ENCODE peak calls at places on chromosomes 13 and 19, in seven cellular contexts. Y, R, I, F, K, Q and V are unnamed samples.

GRCh38 chr13:24502567-24503375 is 9.8 kb downstream of the PARP4 start:
- DNase-seq in Y (peak; percentile 53), R (no peak), I (no peak), F (no peak), K (peak; percentile 30), Q (peak; percentile 83), V (peak; percentile 36)

GRCh38 chr19:30473334-30473867 is 101.2 kb downstream of the ZNF536 start:
- DNase-seq in Y (no peak), R (no peak), I (no peak), F (no peak), K (no peak), Q (no peak), V (no peak)

GRCh38 chr13:51806571-51806970 is 2.6 kb upstream of the DHRS12 start:
- DNase-seq in Y (no peak), R (no peak), I (no peak), F (peak; percentile 50), K (no peak), Q (peak; percentile 57), V (no peak)

GRCh38 chr13:28136916-28137315 is 1.4 kb upstream of the PAN3 start:
- DNase-seq in Y (no peak), R (no peak), I (no peak), F (no peak), K (no peak), Q (peak; percentile 9), V (no peak)

GRCh38 chr19:10876459-10877240 is 5.3 kb downstream of the CARM1 start:
- DNase-seq in Y (no peak), R (no peak), I (no peak), F (no peak), K (peak; percentile 31), Q (peak; percentile 31), V (no peak)

GRCh38 chr19:43636121-43636683 is 3.4 kb downstream of the CADM4 start:
- DNase-seq in Y (no peak), R (no peak), I (no peak), F (no peak), K (no peak), Q (peak; percentile 37), V (no peak)

GRCh38 chr19:23440207-23440606 is 44.9 kb upstream of the ZNF91 start:
- DNase-seq in Y (no peak), R (peak; percentile 78), I (no peak), F (no peak), K (no peak), Q (peak; percentile 4), V (no peak)

GRCh38 chr19:17549088-17549740 is 6.2 kb upstream of the COLGALT1 start:
- DNase-seq in Y (no peak), R (no peak), I (no peak), F (no peak), K (no peak), Q (no peak), V (no peak)

GRCh38 chr19:7373862-7374261 is 25.1 kb downstream of the ARHGEF18 start:
- DNase-seq in Y (no peak), R (no peak), I (no peak), F (no peak), K (no peak), Q (no peak), V (no peak)

GRCh38 chr13:99689955-99690354 is 188.7 kb downstream of the TM9SF2 start:
- DNase-seq in Y (no peak), R (no peak), I (no peak), F (no peak), K (no peak), Q (no peak), V (no peak)

GRCh38 chr13:44842158-44842557 is 147.1 kb downstream of the NUFIP1 start:
- DNase-seq in Y (no peak), R (no peak), I (no peak), F (no peak), K (no peak), Q (peak; percentile 78), V (no peak)

GRCh38 chr13:40596484-40596883 is 70.0 kb downstream of the FOXO1 start:
- DNase-seq in Y (no peak), R (peak; percentile 81), I (no peak), F (no peak), K (no peak), Q (no peak), V (no peak)

GRCh38 chr13:29154390-29154789 is 334.3 kb downstream of the MTUS2 start:
- DNase-seq in Y (no peak), R (no peak), I (no peak), F (no peak), K (no peak), Q (no peak), V (no peak)

GRCh38 chr13:75687145-75687763 is 51.1 kb downstream of the LMO7 start:
- DNase-seq in Y (no peak), R (no peak), I (no peak), F (no peak), K (no peak), Q (peak; percentile 74), V (no peak)

GRCh38 chr19:46416077-46416709 is 2.8 kb upstream of the CCDC8 start:
- DNase-seq in Y (peak; percentile 73), R (no peak), I (peak; percentile 76), F (peak; percentile 35), K (peak; percentile 89), Q (peak; percentile 86), V (no peak)

GRCh38 chr13:33322474-33322827 is 36.9 kb upstream of the STARD13 start:
- DNase-seq in Y (no peak), R (no peak), I (no peak), F (no peak), K (peak; percentile 23), Q (peak; percentile 87), V (no peak)

GRCh38 chr19:17263712-17264640 is 569 bp downstream of the USHBP1 start:
- DNase-seq in Y (no peak), R (no peak), I (no peak), F (no peak), K (no peak), Q (no peak), V (no peak)

GRCh38 chr19:56091751-56092546 is 29.1 kb downstream of the ZNF787 start:
- DNase-seq in Y (no peak), R (no peak), I (peak; percentile 66), F (no peak), K (no peak), Q (no peak), V (no peak)

GRCh38 chr13:30477346-30478235 is 11.9 kb upstream of the HMGB1 start:
- DNase-seq in Y (no peak), R (no peak), I (no peak), F (no peak), K (no peak), Q (no peak), V (no peak)

GRCh38 chr19:5949792-5950305 is 28.1 kb downstream of the RANBP3 start:
- DNase-seq in Y (no peak), R (no peak), I (no peak), F (no peak), K (peak; percentile 65), Q (no peak), V (no peak)

GRCh38 chr19:1814391-1814790 is 2.3 kb upstream of the ATP8B3 start:
- DNase-seq in Y (no peak), R (no peak), I (no peak), F (no peak), K (no peak), Q (no peak), V (no peak)

GRCh38 chr13:108629353-108629752 is at the start of gene MYO16:
- DNase-seq in Y (no peak), R (no peak), I (no peak), F (no peak), K (no peak), Q (no peak), V (no peak)
- H3K27ac ChIP-seq in Y (no peak within 1 kb of the TSS), R (no peak within 1 kb of the TSS), I (no peak within 1 kb of the TSS), F (no peak within 1 kb of the TSS), K (no peak within 1 kb of the TSS), Q (no peak within 1 kb of the TSS), V (no peak within 1 kb of the TSS)

GRCh38 chr19:13173129-13173737 is 23.0 kb downstream of the IER2 start:
- DNase-seq in Y (no peak), R (no peak), I (no peak), F (no peak), K (no peak), Q (no peak), V (no peak)

GRCh38 chr19:13169769-13170168 is 19.6 kb downstream of the IER2 start:
- DNase-seq in Y (peak; percentile 83), R (no peak), I (peak; percentile 78), F (no peak), K (no peak), Q (peak; percentile 89), V (peak; percentile 61)

GRCh38 chr19:13176345-13176744 is 26.1 kb downstream of the IER2 start:
- DNase-seq in Y (no peak), R (no peak), I (no peak), F (no peak), K (no peak), Q (no peak), V (no peak)

GRCh38 chr19:13172335-13173128 is 22.3 kb downstream of the IER2 start:
- DNase-seq in Y (peak; percentile 92), R (peak; percentile 92), I (peak; percentile 87), F (peak; percentile 74), K (peak; percentile 77), Q (peak; percentile 92), V (no peak)

GRCh38 chr19:13171146-13171545 is 20.9 kb downstream of the IER2 start:
- DNase-seq in Y (no peak), R (no peak), I (no peak), F (no peak), K (no peak), Q (no peak), V (no peak)
- H3K27ac ChIP-seq in Y (no peak overlapping the region), R (no peak overlapping the region), I (no peak overlapping the region), F (no peak overlapping the region), K (no peak overlapping the region), Q (no peak overlapping the region), V (peak overlapping the region; percentile 100)

DNA sequence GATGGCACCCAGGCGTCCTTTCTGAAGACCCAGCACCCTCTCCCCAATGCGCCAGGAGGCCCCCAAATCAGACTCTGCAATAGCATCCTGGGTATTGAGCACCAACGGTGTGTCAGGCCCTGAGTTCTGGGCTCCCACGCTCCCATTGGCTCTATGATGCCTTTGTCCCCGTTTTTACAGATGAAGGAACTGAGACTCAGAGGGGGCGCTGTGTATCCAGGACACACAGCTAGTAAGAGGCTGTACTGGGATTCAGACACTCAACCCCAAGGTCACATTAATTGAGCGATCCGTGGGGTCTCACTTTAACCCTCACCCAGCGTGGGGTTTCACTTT is 42.5 kb downstream of the CYP4F22 start:
- DNase-seq in Y (no peak), R (no peak), I (no peak), F (no peak), K (no peak), Q (no peak), V (no peak)
- H3K27ac ChIP-seq in Y (no peak overlapping the region), R (no peak overlapping the region), I (no peak overlapping the region), F (no peak overlapping the region), K (no peak overlapping the region), Q (no peak overlapping the region), V (no peak overlapping the region)

DNA sequence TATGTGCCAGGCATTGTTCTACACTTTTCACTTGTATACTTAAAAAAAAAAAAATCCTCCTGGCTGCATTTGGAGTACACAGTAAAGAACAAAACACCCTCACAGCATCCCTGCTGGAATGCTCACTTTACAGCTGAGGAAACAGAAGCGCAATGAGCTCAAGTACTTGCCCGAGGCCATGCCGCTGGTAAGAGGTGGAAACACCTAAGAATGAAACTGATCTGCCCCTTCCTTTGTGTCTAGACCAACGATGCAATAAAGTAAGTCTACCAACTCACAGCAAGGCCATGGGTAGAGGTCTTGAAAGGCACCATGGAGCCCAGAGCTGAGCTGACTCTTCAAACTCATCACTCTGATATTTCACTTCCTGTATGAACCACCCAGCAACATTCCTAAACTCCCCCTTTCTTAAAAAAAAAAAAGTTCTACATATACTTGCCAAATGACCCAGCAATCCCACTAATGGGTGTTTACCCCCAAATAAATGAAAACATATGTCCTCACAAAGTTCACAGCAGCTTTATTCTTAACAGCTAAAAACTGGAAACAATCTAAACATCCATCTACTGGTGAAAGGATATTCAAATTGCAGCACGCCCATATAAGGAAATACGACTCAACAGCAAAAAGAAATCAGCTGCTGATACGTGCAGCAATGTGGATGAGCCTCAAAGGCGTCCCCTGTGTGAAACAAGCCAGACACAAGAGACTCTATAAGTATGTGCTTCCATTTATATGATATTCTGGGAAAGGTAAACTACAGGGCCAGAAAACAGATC is 236.6 kb upstream of the MAB21L1 start:
- DNase-seq in Y (no peak), R (no peak), I (no peak), F (no peak), K (no peak), Q (peak; percentile 77), V (no peak)
- H3K27ac ChIP-seq in Y (no peak overlapping the region), R (no peak overlapping the region), I (peak overlapping the region; percentile 76), F (no peak overlapping the region), K (peak overlapping the region; percentile 56), Q (peak overlapping the region; percentile 30), V (no peak overlapping the region)